ENCODE peak calls at places on chromosomes 6 and 20, in six cellular contexts. W, C, V, G, H and Z are unnamed samples.

GRCh38 chr20:32501709-32502108 is 83.4 kb downstream of the NOL4L start:
- DNase-seq in G (no peak), H (no peak), C (no peak), V (no peak), W (no peak), Z (no peak)

GRCh38 chr20:49821850-49822249 is 9.2 kb downstream of the SLC9A8 start:
- DNase-seq in H (no peak), G (no peak), C (peak), V (no peak), W (no peak), Z (no peak)

GRCh38 chr20:37598101-37598530 is 70.4 kb upstream of the BLCAP start:
- DNase-seq in C (no peak), W (no peak), H (no peak), V (no peak), G (no peak), Z (no peak)

GRCh38 chr6:20919677-20920385 is 385.6 kb downstream of the CDKAL1 start:
- DNase-seq in H (no peak), W (no peak), V (no peak), G (no peak), C (peak), Z (no peak)

GRCh38 chr6:156899071-156899470 is 121.9 kb downstream of the ARID1B start:
- DNase-seq in G (no peak), C (no peak), H (no peak), W (no peak), V (no peak), Z (no peak)

GRCh38 chr6:85594197-85594930 is 706 bp upstream of the SNX14 start:
- DNase-seq in W (no peak), V (no peak), G (peak), C (peak), H (peak), Z (no peak)

GRCh38 chr6:21171801-21172200 is 421.8 kb upstream of the SOX4 start:
- DNase-seq in C (no peak), V (no peak), G (no peak), H (no peak), W (no peak), Z (no peak)

GRCh38 chr6:27295301-27296079 is 16.6 kb downstream of the POM121L2 start:
- DNase-seq in V (no peak), G (no peak), H (no peak), C (peak), W (no peak), Z (no peak)

GRCh38 chr6:72788188-72788587 is 166.3 kb downstream of the KCNQ5 start:
- DNase-seq in H (no peak), V (no peak), C (peak), W (no peak), G (no peak), Z (no peak)

GRCh38 chr20:61650912-61651733 is 399.1 kb downstream of the CDH4 start:
- DNase-seq in C (no peak), V (no peak), H (no peak), W (no peak), G (no peak), Z (no peak)

GRCh38 chr6:149867876-149868640 is 3.9 kb upstream of the LRP11 start:
- DNase-seq in H (no peak), W (no peak), V (no peak), G (no peak), C (no peak), Z (no peak)

GRCh38 chr20:44745560-44746366 is at the start of gene KCNK15:
- DNase-seq in V (peak), H (peak), C (no peak), G (no peak), W (peak), Z (peak)

GRCh38 chr20:63247678-63248228 is 6.5 kb downstream of the NKAIN4 start:
- DNase-seq in C (no peak), G (no peak), W (no peak), H (no peak), V (no peak), Z (no peak)

GRCh38 chr20:3203315-3204123 is 963 bp downstream of the DDRGK1 start:
- DNase-seq in H (peak), G (no peak), C (peak), W (no peak), V (no peak), Z (no peak)

GRCh38 chr20:1336699-1337387 is 7.9 kb upstream of the SDCBP2 start:
- DNase-seq in V (peak), W (peak), C (peak), H (no peak), G (no peak), Z (peak)

GRCh38 chr20:19257865-19258264 is 45.4 kb downstream of the SLC24A3 start:
- DNase-seq in W (no peak), V (no peak), G (no peak), C (no peak), H (no peak), Z (no peak)

GRCh38 chr20:5714261-5715041 is 35.8 kb upstream of the SHLD1 start:
- DNase-seq in C (no peak), V (no peak), W (no peak), H (no peak), G (peak), Z (no peak)

GRCh38 chr6:35181933-35182612 is 31.7 kb upstream of the SCUBE3 start:
- DNase-seq in V (peak), W (peak), H (peak), G (no peak), C (peak), Z (peak)

GRCh38 chr6:77025824-77026223 is 437.5 kb downstream of the HTR1B start:
- DNase-seq in C (no peak), G (no peak), W (no peak), V (no peak), H (no peak), Z (no peak)

GRCh38 chr6:16331328-16332174 is 93.2 kb downstream of the GMPR start:
- DNase-seq in C (peak), W (peak), G (peak), H (peak), V (peak), Z (peak)

GRCh38 chr6:16335176-16335575 is 96.8 kb downstream of the GMPR start:
- DNase-seq in V (no peak), C (no peak), G (no peak), H (no peak), W (no peak), Z (no peak)

GRCh38 chr6:16333580-16333979 is 95.2 kb downstream of the GMPR start:
- DNase-seq in G (no peak), H (no peak), C (peak), W (no peak), V (no peak), Z (no peak)

GRCh38 chr6:16334671-16335070 is 96.3 kb downstream of the GMPR start:
- DNase-seq in C (peak), V (peak), G (no peak), W (no peak), H (no peak), Z (peak)

DNA sequence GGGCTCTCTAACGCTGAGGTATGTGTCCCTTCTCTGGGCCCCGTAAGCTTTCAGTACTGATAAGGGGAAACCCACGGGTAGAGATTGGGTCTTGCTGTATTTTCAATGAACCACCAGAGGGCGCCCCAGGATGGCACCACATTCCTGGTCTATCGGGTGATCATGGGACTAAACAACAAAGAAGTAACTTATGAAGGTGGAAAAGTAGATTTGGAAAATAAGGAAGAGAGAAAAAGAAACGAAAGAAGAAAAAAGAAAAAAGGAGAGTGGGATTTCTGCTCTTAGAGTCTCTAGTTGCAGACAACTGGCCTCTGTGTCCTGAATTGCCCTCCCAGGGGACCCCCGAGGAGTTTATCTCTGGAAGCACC is 93.8 kb downstream of the GMPR start:
- DNase-seq in V (peak), C (peak), W (peak), H (peak), G (peak), Z (peak)
- H3K4me3 ChIP-seq in V (no peak), C (no peak), W (no peak), H (no peak), G (no peak), Z (no peak)

DNA sequence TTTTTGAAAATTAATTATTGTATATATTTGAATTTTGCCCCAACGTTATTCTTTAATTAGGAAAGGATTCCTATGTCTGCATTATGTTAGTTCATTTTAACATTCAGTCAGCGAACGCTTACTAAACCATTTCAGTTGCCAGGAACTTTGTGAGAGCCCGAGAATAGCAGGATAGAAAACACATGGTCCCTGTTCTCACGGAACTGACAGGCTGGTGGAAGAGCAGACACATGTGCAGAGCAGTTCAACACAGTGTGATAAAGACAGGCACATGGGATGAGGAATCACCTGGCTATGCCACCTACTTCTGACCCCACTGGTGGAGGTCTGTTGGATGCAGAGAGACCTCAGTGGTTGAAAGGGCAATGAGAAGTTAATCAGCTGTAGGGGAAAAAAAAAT is 367.2 kb downstream of the EPM2A start:
- DNase-seq in H (no peak), W (no peak), G (no peak), C (peak), V (no peak), Z (no peak)
- H3K4me3 ChIP-seq in H (no peak), W (no peak), G (no peak), C (no peak), V (no peak), Z (no peak)

DNA sequence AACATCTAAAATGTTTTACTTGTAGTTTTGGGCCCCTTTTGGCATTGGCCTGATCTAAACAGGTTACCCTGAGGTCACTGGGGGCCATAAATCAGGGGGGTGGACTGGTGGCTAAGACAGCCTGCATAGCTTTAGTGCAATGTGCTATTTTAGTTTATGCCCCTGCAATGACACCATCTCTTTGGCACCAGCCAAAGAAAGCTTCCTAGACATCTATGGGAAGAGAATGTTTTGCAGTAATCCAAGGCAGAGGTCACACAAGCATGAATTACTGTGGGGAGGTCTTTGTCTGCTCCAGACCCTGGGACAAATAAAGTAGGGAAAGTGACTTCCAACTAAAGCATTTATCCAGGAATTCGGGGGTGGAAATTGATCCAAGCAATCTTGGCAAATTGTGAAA is 5.4 kb downstream of the RIPOR2 start:
- DNase-seq in W (no peak), H (no peak), V (no peak), G (no peak), C (peak), Z (no peak)
- H3K4me3 ChIP-seq in W (no peak), H (no peak), V (no peak), G (peak), C (no peak), Z (no peak)

GRCh38 chr6:140979642-140980091 is 1153.1 kb upstream of the GJE1 start:
- DNase-seq in V (peak), W (no peak), C (peak), H (peak), G (no peak), Z (peak)
- H3K4me3 ChIP-seq in V (no peak), W (no peak), C (no peak), H (no peak), G (no peak), Z (no peak)

DNA sequence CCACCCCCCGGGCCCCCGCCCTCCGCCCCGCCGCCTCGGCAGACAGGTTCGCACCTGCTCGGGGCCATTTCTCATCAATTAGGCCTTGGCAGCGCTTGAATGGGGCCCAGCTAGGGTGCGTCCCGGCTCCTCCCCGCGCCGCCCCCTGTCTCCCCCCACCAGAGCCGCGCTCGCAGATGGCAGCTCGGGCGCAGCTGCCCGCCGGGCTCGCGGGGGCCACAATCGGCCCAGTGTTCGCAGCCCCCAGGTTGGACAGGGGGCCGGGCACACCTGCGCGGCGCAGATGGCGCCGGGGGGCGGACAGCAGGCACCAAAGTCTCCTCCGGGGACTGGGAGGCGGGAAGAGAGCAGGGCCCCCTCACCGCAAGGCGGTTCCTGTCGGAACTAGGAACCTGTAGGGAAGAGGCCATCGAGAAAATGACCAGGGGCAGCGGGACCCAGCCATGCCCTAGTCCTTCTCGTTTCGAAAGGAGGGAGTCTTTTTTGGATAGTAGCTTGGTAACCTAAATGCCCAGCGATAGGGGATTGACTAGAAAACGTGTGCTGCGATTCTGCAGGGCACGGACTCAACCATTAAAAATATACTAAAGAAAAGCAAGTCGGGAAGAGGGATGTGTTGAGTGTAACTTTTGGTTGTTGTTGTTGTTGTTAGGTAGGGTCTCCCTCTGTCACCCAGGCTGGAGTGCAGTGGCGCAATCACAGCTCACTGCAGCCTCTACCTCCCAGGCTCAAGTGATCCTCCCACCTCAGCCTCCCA is 83.1 kb upstream of the EYA2 start:
- DNase-seq in V (no peak), H (no peak), G (no peak), W (no peak), C (no peak), Z (no peak)
- H3K4me3 ChIP-seq in V (peak), H (peak), G (no peak), W (no peak), C (no peak), Z (no peak)

GRCh38 chr6:99282479-99283062 is 66.9 kb downstream of the FAXC start:
- DNase-seq in G (no peak), C (peak), H (no peak), W (no peak), V (no peak), Z (no peak)
- H3K4me3 ChIP-seq in G (no peak), C (no peak), H (no peak), W (no peak), V (no peak), Z (no peak)